ENCODE peak calls at places on chromosomes 12 and 14, in nine cellular contexts. U is ovary; K is activated CD4-positive, CD25-positive, alpha-beta regulatory T cell; E is GM10248; H is esophagus squamous epithelium; F is ecto neural progenitor cell; B is activated T-cell treated with anti-CD3 and anti-CD28 coated beads for 1 hour; M is coronary artery; Y is activated CD8-positive, alpha-beta memory T cell treated with anti-CD3 and anti-CD28 coated beads for 48 hours. Q is an unnamed sample.

GRCh38 chr12:90129369-90130030 is 420.9 kb upstream of the ATP2B1 start:
- DNase-seq in U (no peak), K (no peak), E (no peak), H (no peak), F (no peak), B (no peak), M (no peak), Y (no peak), Q (no peak)

GRCh38 chr12:96241484-96242256 is 47.5 kb downstream of the ELK3 start:
- DNase-seq in U (no peak), K (no peak), E (no peak), H (no peak), F (no peak), B (peak; percentile 48), M (no peak), Y (peak; percentile 28), Q (peak; percentile 60)

GRCh38 chr14:60114881-60115280 is 23.2 kb downstream of the PCNX4 start:
- DNase-seq in U (no peak), K (no peak), E (no peak), H (no peak), F (no peak), B (no peak), M (no peak), Y (no peak), Q (no peak)

GRCh38 chr14:104678346-104678745 is 11.1 kb upstream of the INF2 start:
- DNase-seq in U (peak; percentile 48), K (no peak), E (no peak), H (no peak), F (peak; percentile 72), B (no peak), M (peak; percentile 76), Y (no peak), Q (no peak)

GRCh38 chr12:11875414-11875935 is 195.3 kb upstream of the BCL2L14 start:
- DNase-seq in U (no peak), K (no peak), E (peak; percentile 38), H (no peak), F (no peak), B (no peak), M (no peak), Y (no peak), Q (no peak)

GRCh38 chr14:58712357-58712756 is 74.6 kb downstream of the DACT1 start:
- DNase-seq in U (no peak), K (no peak), E (no peak), H (no peak), F (no peak), B (no peak), M (no peak), Y (no peak), Q (no peak)

GRCh38 chr12:106282457-106283097 is 20.0 kb upstream of the TCP11L2 start:
- DNase-seq in U (peak; percentile 43), K (peak; percentile 8), E (peak; percentile 62), H (no peak), F (peak; percentile 70), B (peak; percentile 31), M (no peak), Y (no peak), Q (no peak)

GRCh38 chr14:76133103-76133502 is 18.6 kb upstream of the GPATCH2L start:
- DNase-seq in U (no peak), K (no peak), E (no peak), H (no peak), F (no peak), B (no peak), M (no peak), Y (no peak), Q (no peak)

GRCh38 chr12:121697093-121697698 is 15.4 kb upstream of the TMEM120B start:
- DNase-seq in U (no peak), K (no peak), E (peak; percentile 69), H (no peak), F (no peak), B (no peak), M (no peak), Y (no peak), Q (no peak)

GRCh38 chr14:104320611-104321086 is 182.3 kb downstream of the KIF26A start:
- DNase-seq in U (no peak), K (no peak), E (no peak), H (no peak), F (no peak), B (no peak), M (peak; percentile 43), Y (no peak), Q (no peak)

GRCh38 chr12:123237646-123238329 is 4.6 kb downstream of the MTRFR start:
- DNase-seq in U (peak; percentile 60), K (peak; percentile 39), E (peak; percentile 49), H (no peak), F (no peak), B (peak; percentile 73), M (no peak), Y (no peak), Q (peak; percentile 45)

GRCh38 chr12:68175566-68176033 is 16.1 kb upstream of the IFNG start:
- DNase-seq in U (no peak), K (no peak), E (peak; percentile 53), H (no peak), F (no peak), B (peak; percentile 20), M (no peak), Y (peak; percentile 32), Q (peak; percentile 20)

GRCh38 chr12:42372154-42372791 is 46.3 kb downstream of the PPHLN1 start:
- DNase-seq in U (no peak), K (no peak), E (peak; percentile 46), H (no peak), F (no peak), B (no peak), M (no peak), Y (no peak), Q (no peak)

GRCh38 chr12:81077329-81077685 is 572 bp upstream of the ACSS3 start:
- DNase-seq in U (peak; percentile 56), K (no peak), E (no peak), H (no peak), F (peak; percentile 81), B (no peak), M (no peak), Y (no peak), Q (no peak)

GRCh38 chr14:69999246-69999645 is 120.0 kb downstream of the SMOC1 start:
- DNase-seq in U (no peak), K (no peak), E (no peak), H (no peak), F (no peak), B (no peak), M (no peak), Y (no peak), Q (no peak)

GRCh38 chr14:43579743-43580142 is 927.3 kb downstream of the FSCB start:
- DNase-seq in U (no peak), K (no peak), E (no peak), H (no peak), F (no peak), B (no peak), M (no peak), Y (no peak), Q (no peak)

GRCh38 chr14:69355955-69356321 is 42.2 kb downstream of the ERH start:
- DNase-seq in U (no peak), K (no peak), E (no peak), H (no peak), F (no peak), B (no peak), M (peak; percentile 81), Y (no peak), Q (no peak)